ENCODE peak calls at places on chromosome 7, in six cellular contexts. One of them, this sample, is unnamed. For H3K27me3 and H3F3A, the result is how much of the 10 kb centered on the place peaks cover.

GRCh38 chr7:29156798-29157461 is 10.6 kb upstream of the CPVL start:
- DNase-seq in MM.1S: no peak
- DNase-seq in PC-3: no peak
- DNase-seq in neural progenitor cell: peak
- DNase-seq in GM23338: peak
- DNase-seq in PC-9: no peak
- DNase-seq in this sample: no peak

GRCh38 chr7:71753959-71754652 is 622.2 kb downstream of the GALNT17 start:
- DNase-seq in MM.1S: no peak
- DNase-seq in PC-3: no peak
- DNase-seq in neural progenitor cell: no peak
- DNase-seq in GM23338: no peak
- DNase-seq in PC-9: no peak
- DNase-seq in this sample: no peak

GRCh38 chr7:71227126-71227525 is 95.2 kb downstream of the GALNT17 start:
- DNase-seq in MM.1S: no peak
- DNase-seq in PC-3: no peak
- DNase-seq in neural progenitor cell: no peak
- DNase-seq in GM23338: no peak
- DNase-seq in PC-9: no peak
- DNase-seq in this sample: no peak

GRCh38 chr7:109983618-109984017 is 1107.3 kb upstream of the LRRN3 start:
- DNase-seq in MM.1S: no peak
- DNase-seq in PC-3: no peak
- DNase-seq in neural progenitor cell: no peak
- DNase-seq in GM23338: no peak
- DNase-seq in PC-9: no peak
- DNase-seq in this sample: no peak

GRCh38 chr7:1733206-1733907 is 63.3 kb downstream of the ELFN1 start:
- DNase-seq in MM.1S: no peak
- DNase-seq in PC-3: peak
- DNase-seq in neural progenitor cell: no peak
- DNase-seq in GM23338: no peak
- DNase-seq in PC-9: no peak
- DNase-seq in this sample: no peak

GRCh38 chr7:116630357-116630756 is 41.6 kb upstream of the MET start:
- DNase-seq in MM.1S: peak
- DNase-seq in PC-3: no peak
- DNase-seq in neural progenitor cell: no peak
- DNase-seq in GM23338: no peak
- DNase-seq in PC-9: no peak
- DNase-seq in this sample: no peak

GRCh38 chr7:80499350-80499955 is 12.4 kb downstream of the GNAT3 start:
- DNase-seq in MM.1S: no peak
- DNase-seq in PC-3: peak
- DNase-seq in neural progenitor cell: no peak
- DNase-seq in GM23338: peak
- DNase-seq in PC-9: peak
- DNase-seq in this sample: peak

GRCh38 chr7:66930341-66930740 is 9.3 kb downstream of the TMEM248 start:
- DNase-seq in MM.1S: no peak
- DNase-seq in PC-3: peak
- DNase-seq in neural progenitor cell: peak
- DNase-seq in GM23338: peak
- DNase-seq in PC-9: no peak
- DNase-seq in this sample: peak

GRCh38 chr7:111527545-111527944 is 34.7 kb downstream of the IMMP2L start:
- DNase-seq in MM.1S: peak
- DNase-seq in PC-3: no peak
- DNase-seq in neural progenitor cell: no peak
- DNase-seq in GM23338: no peak
- DNase-seq in PC-9: no peak
- DNase-seq in this sample: no peak

GRCh38 chr7:132996581-132997242 is 85.2 kb downstream of the CHCHD3 start:
- DNase-seq in MM.1S: no peak
- DNase-seq in PC-3: no peak
- DNase-seq in neural progenitor cell: peak
- DNase-seq in GM23338: peak
- DNase-seq in PC-9: no peak
- DNase-seq in this sample: no peak

GRCh38 chr7:142771353-142771723 is 568 bp downstream of the PRSS2 start:
- DNase-seq in MM.1S: no peak
- DNase-seq in PC-3: peak
- DNase-seq in neural progenitor cell: no peak
- DNase-seq in GM23338: no peak
- DNase-seq in PC-9: no peak
- DNase-seq in this sample: no peak

GRCh38 chr7:114922652-114923402 is 933 bp downstream of the MDFIC start:
- DNase-seq in MM.1S: peak
- DNase-seq in PC-3: peak
- DNase-seq in neural progenitor cell: peak
- DNase-seq in GM23338: peak
- DNase-seq in PC-9: peak
- DNase-seq in this sample: peak

GRCh38 chr7:90766814-90767564 is 170.9 kb downstream of the CDK14 start:
- DNase-seq in MM.1S: no peak
- DNase-seq in PC-3: peak
- DNase-seq in neural progenitor cell: peak
- DNase-seq in GM23338: no peak
- DNase-seq in PC-9: no peak
- DNase-seq in this sample: peak

DNA sequence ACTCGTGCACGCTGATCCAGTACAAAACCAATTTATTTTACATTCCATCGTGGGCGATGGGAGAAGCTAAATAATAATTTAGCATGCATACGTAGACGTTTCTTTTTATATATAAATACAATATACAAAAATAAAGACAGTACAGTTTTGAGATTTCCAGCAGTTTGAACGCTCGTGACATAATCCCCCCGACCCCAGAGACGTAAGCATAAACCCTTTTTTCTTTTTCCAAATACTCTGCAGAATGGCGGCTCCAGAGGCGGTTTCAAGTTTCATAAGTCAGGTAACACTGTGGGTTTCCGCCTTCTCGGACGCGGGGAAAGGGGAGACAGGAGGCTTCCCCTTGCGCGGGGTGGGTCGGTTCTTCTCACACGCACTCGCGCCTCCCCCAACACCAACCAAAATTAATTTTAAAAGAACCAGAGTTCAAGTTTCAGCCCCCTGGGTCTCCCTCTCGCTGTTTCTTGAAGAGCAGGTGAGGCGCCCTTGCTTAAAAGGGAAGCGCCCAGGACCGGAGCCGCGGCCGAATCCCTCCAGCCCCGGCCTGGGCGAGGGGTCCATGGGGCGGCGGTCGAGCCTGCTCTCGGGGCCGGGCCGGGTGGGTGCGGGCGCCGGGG is 5.5 kb downstream of the MNX1 start:
- DNase-seq in MM.1S: peak
- DNase-seq in PC-3: no peak
- DNase-seq in neural progenitor cell: no peak
- DNase-seq in GM23338: peak
- DNase-seq in PC-9: no peak
- DNase-seq in this sample: no peak
- TF ChIP-seq EZH2 in MM.1S: no peak
- TF ChIP-seq EZH2 in PC-3: no peak
- TF ChIP-seq EZH2 in neural progenitor cell: no peak
- TF ChIP-seq EZH2 in GM23338: peak
- TF ChIP-seq EZH2 in PC-9: no peak
- TF ChIP-seq EZH2 in this sample: peak

GRCh38 chr7:77426521-77427051 is 10.4 kb upstream of the GSAP start:
- DNase-seq in MM.1S: no peak
- DNase-seq in PC-3: peak
- DNase-seq in neural progenitor cell: peak
- DNase-seq in GM23338: peak
- DNase-seq in PC-9: no peak
- DNase-seq in this sample: peak

GRCh38 chr7:77428777-77429231 is 12.7 kb upstream of the GSAP start:
- DNase-seq in MM.1S: no peak
- DNase-seq in PC-3: no peak
- DNase-seq in neural progenitor cell: peak
- DNase-seq in GM23338: peak
- DNase-seq in PC-9: no peak
- DNase-seq in this sample: no peak

GRCh38 chr7:77426052-77426404 is 9.9 kb upstream of the GSAP start:
- DNase-seq in MM.1S: peak
- DNase-seq in PC-3: no peak
- DNase-seq in neural progenitor cell: no peak
- DNase-seq in GM23338: no peak
- DNase-seq in PC-9: no peak
- DNase-seq in this sample: no peak

GRCh38 chr7:77425151-77426051 is 9.3 kb upstream of the GSAP start:
- DNase-seq in MM.1S: no peak
- DNase-seq in PC-3: peak
- DNase-seq in neural progenitor cell: peak
- DNase-seq in GM23338: peak
- DNase-seq in PC-9: peak
- DNase-seq in this sample: peak

DNA sequence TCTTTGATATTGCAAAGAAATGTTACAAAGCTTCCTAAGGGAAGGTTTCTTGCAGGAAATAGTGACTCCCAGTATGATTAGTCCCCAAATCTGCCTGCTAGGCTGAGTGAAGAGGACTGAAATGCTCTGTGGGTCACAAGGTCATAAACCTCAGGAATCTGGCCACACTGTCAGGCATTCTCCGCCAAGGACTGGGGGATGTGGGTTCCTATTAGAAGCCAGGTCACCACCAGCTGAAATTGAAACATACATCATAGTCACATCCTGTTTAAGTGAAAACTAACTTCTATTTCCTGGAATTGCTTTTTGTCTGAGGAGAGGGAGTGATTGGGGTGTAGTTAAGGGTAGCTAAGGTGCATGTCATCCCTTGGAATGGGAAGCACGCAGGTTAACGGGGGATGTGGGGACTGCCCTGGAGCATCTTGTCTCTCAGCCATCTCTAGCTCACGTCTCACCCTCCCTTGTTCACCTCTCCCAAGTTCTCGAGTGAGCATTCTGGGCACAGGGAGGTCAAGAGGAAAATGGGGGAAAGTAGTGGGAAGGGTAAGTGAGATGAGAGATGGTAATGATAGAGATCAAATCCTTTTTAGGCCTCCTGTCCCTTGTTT is 12.0 kb upstream of the GSAP start:
- DNase-seq in MM.1S: no peak
- DNase-seq in PC-3: peak
- DNase-seq in neural progenitor cell: peak
- DNase-seq in GM23338: peak
- DNase-seq in PC-9: peak
- DNase-seq in this sample: peak
- H3K27me3 ChIP-seq in MM.1S: under half
- H3K27me3 ChIP-seq in PC-3: under half
- H3K27me3 ChIP-seq in neural progenitor cell: under half
- H3K27me3 ChIP-seq in GM23338: under half
- H3K27me3 ChIP-seq in PC-9: under half
- H3K27me3 ChIP-seq in this sample: under half

DNA sequence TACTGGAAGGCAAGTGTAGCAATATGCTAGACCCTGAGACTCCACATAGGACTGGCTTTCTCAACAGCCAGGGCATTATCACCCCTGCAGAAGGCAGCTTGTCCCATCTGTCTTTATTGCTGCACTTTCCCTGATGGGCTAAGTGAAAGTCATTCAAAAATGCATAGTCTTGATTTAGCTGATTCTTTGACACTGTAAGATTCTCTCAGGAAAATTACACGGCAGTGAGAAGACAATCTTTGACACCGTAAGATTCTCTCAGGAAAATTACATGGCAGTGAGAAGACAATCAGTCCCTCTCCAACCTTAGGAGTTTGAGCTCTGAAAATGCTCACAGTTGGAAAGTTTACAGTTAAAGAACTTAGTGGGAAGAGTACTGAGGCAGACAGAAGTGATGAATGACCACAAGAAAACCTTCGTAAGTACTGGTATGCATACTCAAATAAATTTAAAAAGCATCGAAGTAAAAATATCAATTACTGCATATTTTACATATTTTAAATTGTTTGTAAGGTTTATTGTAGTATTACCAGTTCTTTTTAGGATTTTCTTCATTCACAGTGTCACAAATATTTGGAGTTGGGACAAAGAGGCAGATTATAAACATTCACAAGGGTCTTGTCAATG is 88.9 kb downstream of the RAPGEF5 start:
- DNase-seq in MM.1S: no peak
- DNase-seq in PC-3: no peak
- DNase-seq in neural progenitor cell: no peak
- DNase-seq in GM23338: no peak
- DNase-seq in PC-9: no peak
- DNase-seq in this sample: no peak
- H3F3A ChIP-seq in MM.1S: under half
- H3F3A ChIP-seq in PC-3: under half
- H3F3A ChIP-seq in neural progenitor cell: under half
- H3F3A ChIP-seq in GM23338: under half
- H3F3A ChIP-seq in PC-9: under half
- H3F3A ChIP-seq in this sample: under half

GRCh38 chr7:88761779-88762178 is 2.3 kb downstream of the ZNF804B start:
- DNase-seq in MM.1S: no peak
- DNase-seq in PC-3: no peak
- DNase-seq in neural progenitor cell: no peak
- DNase-seq in GM23338: peak
- DNase-seq in PC-9: no peak
- DNase-seq in this sample: no peak

GRCh38 chr7:88757371-88757770 is 2.1 kb upstream of the ZNF804B start:
- DNase-seq in MM.1S: no peak
- DNase-seq in PC-3: no peak
- DNase-seq in neural progenitor cell: no peak
- DNase-seq in GM23338: no peak
- DNase-seq in PC-9: no peak
- DNase-seq in this sample: no peak

GRCh38 chr7:88758355-88759215 is 915 bp upstream of the ZNF804B start:
- DNase-seq in MM.1S: peak
- DNase-seq in PC-3: peak
- DNase-seq in neural progenitor cell: peak
- DNase-seq in GM23338: peak
- DNase-seq in PC-9: no peak
- DNase-seq in this sample: peak

GRCh38 chr7:88759216-88759955 is at the start of gene ZNF804B:
- DNase-seq in MM.1S: no peak
- DNase-seq in PC-3: no peak
- DNase-seq in neural progenitor cell: peak
- DNase-seq in GM23338: peak
- DNase-seq in PC-9: no peak
- DNase-seq in this sample: peak

DNA sequence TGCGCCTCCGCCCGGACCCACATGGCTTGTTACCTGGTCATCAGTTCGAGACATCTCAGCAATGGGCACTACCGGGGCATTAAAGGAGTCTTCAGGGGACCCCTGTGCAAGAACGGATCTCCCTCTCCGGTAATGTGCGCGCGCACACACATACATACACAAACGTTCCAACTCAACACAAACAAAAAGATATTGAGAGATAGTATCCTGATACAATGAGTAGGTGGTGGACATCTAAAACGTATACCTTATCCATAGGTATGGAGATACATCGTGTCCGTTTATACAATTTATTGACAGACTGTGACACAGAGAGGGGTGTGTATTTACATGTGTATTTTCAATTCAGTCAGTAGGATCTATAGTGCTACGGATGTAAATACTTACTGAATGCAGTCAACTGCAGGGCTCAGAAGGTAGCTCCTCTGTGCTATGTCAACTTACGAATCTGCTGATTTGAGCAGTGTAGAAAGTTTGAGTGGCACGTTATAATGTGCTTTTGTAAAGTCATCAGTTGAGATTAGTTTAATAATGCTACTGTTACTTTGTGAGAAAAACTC is 536 bp downstream of the ZNF804B start:
- DNase-seq in MM.1S: no peak
- DNase-seq in PC-3: no peak
- DNase-seq in neural progenitor cell: no peak
- DNase-seq in GM23338: peak
- DNase-seq in PC-9: no peak
- DNase-seq in this sample: no peak
- TF ChIP-seq EZH2 in MM.1S: no peak
- TF ChIP-seq EZH2 in PC-3: no peak
- TF ChIP-seq EZH2 in neural progenitor cell: peak
- TF ChIP-seq EZH2 in GM23338: no peak
- TF ChIP-seq EZH2 in PC-9: no peak
- TF ChIP-seq EZH2 in this sample: peak

This sample was measured in GM23248.